ENCODE peak calls at places on chromosomes 6 and 20, in six cellular contexts. B is NCI-H1105; I is SW 1271; G is effector memory CD4-positive, alpha-beta T cell; W is HTR-8/SVneo; N is EL. L is an unnamed sample.

GRCh38 chr6:167827062-167827587 is 414 bp downstream of the AFDN start:
- DNase-seq in N (peak; percentile 42), I (no peak), W (peak; percentile 18), B (peak; percentile 42), G (no peak), L (no peak)

GRCh38 chr20:430091-430999 is 22.2 kb downstream of the RBCK1 start:
- DNase-seq in N (no peak), B (no peak), G (no peak), I (no peak), W (no peak), L (no peak)

GRCh38 chr6:106519460-106520394 is 109.6 kb downstream of the RTN4IP1 start:
- DNase-seq in G (peak; percentile 75), B (no peak), I (no peak), N (peak; percentile 98), W (peak; percentile 66), L (peak; percentile 87)

GRCh38 chr6:85756982-85757381 is 114.3 kb upstream of the SYNCRIP start:
- DNase-seq in N (peak; percentile 26), W (peak; percentile 5), I (no peak), B (peak; percentile 22), G (no peak), L (no peak)

GRCh38 chr6:144314003-144314485 is 28.9 kb downstream of the UTRN start:
- DNase-seq in B (peak; percentile 62), I (no peak), W (no peak), N (no peak), G (no peak), L (peak; percentile 23)

GRCh38 chr6:129567374-129567773 is 142.6 kb downstream of the ARHGAP18 start:
- DNase-seq in B (no peak), N (peak; percentile 15), W (no peak), G (no peak), I (no peak), L (no peak)

GRCh38 chr20:3894796-3895195 is 5.6 kb downstream of the PANK2 start:
- DNase-seq in I (no peak), G (no peak), W (no peak), N (no peak), B (no peak), L (no peak)

GRCh38 chr6:168118935-168119334 is 39.9 kb upstream of the FRMD1 start:
- DNase-seq in I (no peak), W (no peak), G (no peak), B (no peak), N (no peak), L (peak; percentile 16)

GRCh38 chr6:43860285-43860684 is 90.3 kb downstream of the VEGFA start:
- DNase-seq in N (no peak), W (no peak), G (no peak), I (no peak), B (no peak), L (no peak)

GRCh38 chr6:52576054-52576391 is 837 bp downstream of the TRAM2 start:
- DNase-seq in W (no peak), I (no peak), N (no peak), B (no peak), G (no peak), L (no peak)

GRCh38 chr6:134447883-134448387 is 130.0 kb upstream of the SGK1 start:
- DNase-seq in I (no peak), G (no peak), W (no peak), N (peak; percentile 94), B (no peak), L (no peak)